ENCODE peak calls at places on chromosomes 5 and 9, in nine cellular contexts. One of them, this sample, is unnamed.

GRCh38 chr9:5453004-5453403 is 2.7 kb downstream of the CD274 start:
- DNase-seq in left ventricle myocardium inferior: no peak
- DNase-seq in left lung: no peak
- DNase-seq in GM12865: no peak
- DNase-seq in foreskin fibroblast: no peak
- DNase-seq in cardiac fibroblast: no peak
- DNase-seq in adrenal gland: no peak
- DNase-seq in fibroblast of mammary gland: no peak
- DNase-seq in stomach: no peak
- DNase-seq in this sample: no peak

GRCh38 chr9:134063088-134063875 is 4.5 kb downstream of the BRD3 start:
- DNase-seq in left ventricle myocardium inferior: peak; percentile 13
- DNase-seq in left lung: no peak
- DNase-seq in GM12865: no peak
- DNase-seq in foreskin fibroblast: no peak
- DNase-seq in cardiac fibroblast: no peak
- DNase-seq in adrenal gland: peak; percentile 55
- DNase-seq in fibroblast of mammary gland: no peak
- DNase-seq in stomach: peak; percentile 18
- DNase-seq in this sample: no peak

GRCh38 chr9:79325501-79325900 is 246.3 kb upstream of the TLE4 start:
- DNase-seq in left ventricle myocardium inferior: no peak
- DNase-seq in left lung: no peak
- DNase-seq in GM12865: no peak
- DNase-seq in foreskin fibroblast: no peak
- DNase-seq in cardiac fibroblast: no peak
- DNase-seq in adrenal gland: no peak
- DNase-seq in fibroblast of mammary gland: no peak
- DNase-seq in stomach: no peak
- DNase-seq in this sample: no peak

GRCh38 chr9:35179347-35180271 is 17.8 kb downstream of the UNC13B start:
- DNase-seq in left ventricle myocardium inferior: no peak
- DNase-seq in left lung: no peak
- DNase-seq in GM12865: no peak
- DNase-seq in foreskin fibroblast: no peak
- DNase-seq in cardiac fibroblast: no peak
- DNase-seq in adrenal gland: no peak
- DNase-seq in fibroblast of mammary gland: no peak
- DNase-seq in stomach: no peak
- DNase-seq in this sample: no peak

GRCh38 chr5:21145376-21145775 is 1157.4 kb upstream of the CDH18 start:
- DNase-seq in left ventricle myocardium inferior: no peak
- DNase-seq in left lung: no peak
- DNase-seq in GM12865: no peak
- DNase-seq in foreskin fibroblast: no peak
- DNase-seq in cardiac fibroblast: no peak
- DNase-seq in adrenal gland: no peak
- DNase-seq in fibroblast of mammary gland: no peak
- DNase-seq in stomach: no peak
- DNase-seq in this sample: no peak

GRCh38 chr5:6719417-6719816 is 6.2 kb downstream of the TENT4A start:
- DNase-seq in left ventricle myocardium inferior: no peak
- DNase-seq in left lung: no peak
- DNase-seq in GM12865: no peak
- DNase-seq in foreskin fibroblast: no peak
- DNase-seq in cardiac fibroblast: no peak
- DNase-seq in adrenal gland: peak; percentile 44
- DNase-seq in fibroblast of mammary gland: no peak
- DNase-seq in stomach: no peak
- DNase-seq in this sample: no peak

GRCh38 chr5:893137-893506 is 438 bp downstream of the TRIP13 start:
- DNase-seq in left ventricle myocardium inferior: no peak
- DNase-seq in left lung: no peak
- DNase-seq in GM12865: no peak
- DNase-seq in foreskin fibroblast: peak; percentile 5
- DNase-seq in cardiac fibroblast: no peak
- DNase-seq in adrenal gland: no peak
- DNase-seq in fibroblast of mammary gland: no peak
- DNase-seq in stomach: no peak
- DNase-seq in this sample: no peak

GRCh38 chr9:5714501-5715401 is 85.8 kb downstream of the RIC1 start:
- DNase-seq in left ventricle myocardium inferior: no peak
- DNase-seq in left lung: no peak
- DNase-seq in GM12865: peak; percentile 8
- DNase-seq in foreskin fibroblast: peak; percentile 48
- DNase-seq in cardiac fibroblast: peak; percentile 31
- DNase-seq in adrenal gland: no peak
- DNase-seq in fibroblast of mammary gland: peak; percentile 57
- DNase-seq in stomach: no peak
- DNase-seq in this sample: no peak

GRCh38 chr9:136761545-136761981 is 2.8 kb downstream of the LCN15 start:
- DNase-seq in left ventricle myocardium inferior: no peak
- DNase-seq in left lung: peak; percentile 58
- DNase-seq in GM12865: no peak
- DNase-seq in foreskin fibroblast: no peak
- DNase-seq in cardiac fibroblast: no peak
- DNase-seq in adrenal gland: no peak
- DNase-seq in fibroblast of mammary gland: no peak
- DNase-seq in stomach: no peak
- DNase-seq in this sample: no peak
- H3K4me3 ChIP-seq in left ventricle myocardium inferior: no peak overlapping the region
- H3K4me3 ChIP-seq in left lung: no peak overlapping the region
- H3K4me3 ChIP-seq in GM12865: no peak overlapping the region
- H3K4me3 ChIP-seq in foreskin fibroblast: no peak overlapping the region
- H3K4me3 ChIP-seq in cardiac fibroblast: no peak overlapping the region
- H3K4me3 ChIP-seq in adrenal gland: no peak overlapping the region
- H3K4me3 ChIP-seq in fibroblast of mammary gland: no peak overlapping the region
- H3K4me3 ChIP-seq in stomach: no peak overlapping the region
- H3K4me3 ChIP-seq in this sample: no peak overlapping the region

GRCh38 chr5:179530069-179530998 is 20.0 kb upstream of the RUFY1 start:
- DNase-seq in left ventricle myocardium inferior: peak; percentile 79
- DNase-seq in left lung: peak; percentile 94
- DNase-seq in GM12865: peak; percentile 62
- DNase-seq in foreskin fibroblast: peak; percentile 70
- DNase-seq in cardiac fibroblast: peak; percentile 42
- DNase-seq in adrenal gland: peak; percentile 70
- DNase-seq in fibroblast of mammary gland: peak; percentile 32
- DNase-seq in stomach: peak; percentile 62
- DNase-seq in this sample: no peak
- TF ChIP-seq CTCF in left ventricle myocardium inferior: peak; percentile 48
- TF ChIP-seq CTCF in left lung: peak; percentile 25
- TF ChIP-seq CTCF in GM12865: no peak
- TF ChIP-seq CTCF in foreskin fibroblast: peak; percentile 27
- TF ChIP-seq CTCF in cardiac fibroblast: peak; percentile 20
- TF ChIP-seq CTCF in adrenal gland: peak; percentile 20
- TF ChIP-seq CTCF in fibroblast of mammary gland: no peak
- TF ChIP-seq CTCF in stomach: no peak
- TF ChIP-seq CTCF in this sample: peak; percentile 10

DNA sequence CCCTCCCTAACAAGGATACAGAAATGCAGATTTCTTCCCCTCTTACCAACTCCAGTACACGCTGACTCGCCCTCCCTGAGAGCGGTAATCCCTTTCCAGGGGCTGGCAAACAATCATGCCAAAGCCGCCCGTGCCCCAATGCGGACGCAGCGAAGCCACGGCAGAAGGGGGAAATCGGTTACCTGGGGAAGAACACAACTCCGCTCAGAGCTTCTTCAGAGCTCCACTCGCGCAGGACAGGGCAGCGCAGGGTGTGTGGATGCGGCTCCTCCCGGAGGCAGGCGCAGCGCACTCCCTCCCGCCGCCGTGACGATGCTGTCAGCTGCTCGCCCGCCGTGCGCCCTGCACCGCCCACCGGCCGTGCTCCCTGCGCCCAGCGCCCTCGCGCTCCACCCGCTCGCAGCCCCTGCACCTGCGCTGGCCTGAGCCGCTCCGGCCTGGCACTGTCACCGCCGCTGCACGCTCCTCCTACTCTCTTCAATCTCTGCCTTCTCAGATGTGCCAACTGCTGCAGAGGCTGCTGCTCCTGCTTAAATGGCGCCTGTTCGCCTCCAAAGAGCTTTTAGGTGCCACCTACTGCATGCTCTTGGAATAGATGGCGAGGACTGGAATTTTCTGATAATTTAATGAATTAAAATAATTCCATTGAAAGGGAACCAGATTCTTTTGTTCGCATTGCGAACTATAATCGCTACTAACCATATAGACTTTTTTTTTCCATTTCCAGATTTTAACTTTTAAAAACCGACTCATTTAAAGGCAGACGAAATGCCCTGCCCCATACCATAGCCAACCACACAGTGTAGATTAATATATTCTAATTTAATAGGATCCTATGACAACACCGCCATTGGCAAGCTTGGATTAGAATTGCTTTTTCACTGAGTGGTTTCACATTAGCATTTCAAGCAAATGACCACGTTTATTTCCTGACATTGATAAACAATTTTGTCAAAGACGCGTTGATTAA is at the start of gene DIRAS2:
- DNase-seq in left ventricle myocardium inferior: peak; percentile 22
- DNase-seq in left lung: peak; percentile 88
- DNase-seq in GM12865: peak; percentile 24
- DNase-seq in foreskin fibroblast: peak; percentile 47
- DNase-seq in cardiac fibroblast: peak; percentile 59
- DNase-seq in adrenal gland: peak; percentile 89
- DNase-seq in fibroblast of mammary gland: peak; percentile 44
- DNase-seq in stomach: peak; percentile 67
- DNase-seq in this sample: no peak
- H3K4me3 ChIP-seq in left ventricle myocardium inferior: peak within 1 kb of the TSS; percentile 61
- H3K4me3 ChIP-seq in left lung: peak within 1 kb of the TSS; percentile 9
- H3K4me3 ChIP-seq in GM12865: no peak within 1 kb of the TSS
- H3K4me3 ChIP-seq in foreskin fibroblast: peak within 1 kb of the TSS; percentile 41
- H3K4me3 ChIP-seq in cardiac fibroblast: peak within 1 kb of the TSS; percentile 31
- H3K4me3 ChIP-seq in adrenal gland: no peak within 1 kb of the TSS
- H3K4me3 ChIP-seq in fibroblast of mammary gland: no peak within 1 kb of the TSS
- H3K4me3 ChIP-seq in stomach: peak within 1 kb of the TSS; percentile 46
- H3K4me3 ChIP-seq in this sample: no peak within 1 kb of the TSS

GRCh38 chr5:9207820-9208418 is 338.0 kb downstream of the SEMA5A start:
- DNase-seq in left ventricle myocardium inferior: no peak
- DNase-seq in left lung: no peak
- DNase-seq in GM12865: peak; percentile 64
- DNase-seq in foreskin fibroblast: peak; percentile 75
- DNase-seq in cardiac fibroblast: peak; percentile 74
- DNase-seq in adrenal gland: no peak
- DNase-seq in fibroblast of mammary gland: peak; percentile 76
- DNase-seq in stomach: no peak
- DNase-seq in this sample: peak; percentile 37
- TF ChIP-seq CTCF in left ventricle myocardium inferior: peak; percentile 53
- TF ChIP-seq CTCF in left lung: peak; percentile 18
- TF ChIP-seq CTCF in GM12865: peak; percentile 42
- TF ChIP-seq CTCF in foreskin fibroblast: peak; percentile 19
- TF ChIP-seq CTCF in cardiac fibroblast: peak; percentile 37
- TF ChIP-seq CTCF in adrenal gland: peak; percentile 65
- TF ChIP-seq CTCF in fibroblast of mammary gland: peak; percentile 49
- TF ChIP-seq CTCF in stomach: no peak
- TF ChIP-seq CTCF in this sample: peak; percentile 40

GRCh38 chr5:150780180-150780692 is 1.7 kb downstream of the SMIM3 start:
- DNase-seq in left ventricle myocardium inferior: peak; percentile 47
- DNase-seq in left lung: no peak
- DNase-seq in GM12865: peak; percentile 86
- DNase-seq in foreskin fibroblast: peak; percentile 89
- DNase-seq in cardiac fibroblast: no peak
- DNase-seq in adrenal gland: peak; percentile 74
- DNase-seq in fibroblast of mammary gland: peak; percentile 95
- DNase-seq in stomach: peak; percentile 31
- DNase-seq in this sample: peak; percentile 56
- H3K4me3 ChIP-seq in left ventricle myocardium inferior: peak overlapping the region; percentile 75
- H3K4me3 ChIP-seq in left lung: no peak overlapping the region
- H3K4me3 ChIP-seq in GM12865: peak overlapping the region; percentile 23
- H3K4me3 ChIP-seq in foreskin fibroblast: peak overlapping the region; percentile 88
- H3K4me3 ChIP-seq in cardiac fibroblast: peak overlapping the region; percentile 83
- H3K4me3 ChIP-seq in adrenal gland: no peak overlapping the region
- H3K4me3 ChIP-seq in fibroblast of mammary gland: peak overlapping the region; percentile 79
- H3K4me3 ChIP-seq in stomach: peak overlapping the region; percentile 71
- H3K4me3 ChIP-seq in this sample: no peak overlapping the region

GRCh38 chr9:36793277-36793676 is 220.6 kb downstream of the MELK start:
- DNase-seq in left ventricle myocardium inferior: no peak
- DNase-seq in left lung: no peak
- DNase-seq in GM12865: peak; percentile 13
- DNase-seq in foreskin fibroblast: no peak
- DNase-seq in cardiac fibroblast: no peak
- DNase-seq in adrenal gland: no peak
- DNase-seq in fibroblast of mammary gland: no peak
- DNase-seq in stomach: no peak
- DNase-seq in this sample: no peak

GRCh38 chr9:36797471-36798220 is 225.0 kb downstream of the MELK start:
- DNase-seq in left ventricle myocardium inferior: no peak
- DNase-seq in left lung: no peak
- DNase-seq in GM12865: no peak
- DNase-seq in foreskin fibroblast: no peak
- DNase-seq in cardiac fibroblast: no peak
- DNase-seq in adrenal gland: peak; percentile 33
- DNase-seq in fibroblast of mammary gland: no peak
- DNase-seq in stomach: no peak
- DNase-seq in this sample: no peak

GRCh38 chr9:36802171-36802920 is 229.7 kb downstream of the MELK start:
- DNase-seq in left ventricle myocardium inferior: no peak
- DNase-seq in left lung: no peak
- DNase-seq in GM12865: no peak
- DNase-seq in foreskin fibroblast: peak; percentile 85
- DNase-seq in cardiac fibroblast: peak; percentile 20
- DNase-seq in adrenal gland: no peak
- DNase-seq in fibroblast of mammary gland: peak; percentile 30
- DNase-seq in stomach: no peak
- DNase-seq in this sample: no peak

GRCh38 chr9:36796671-36797419 is 224.2 kb downstream of the MELK start:
- DNase-seq in left ventricle myocardium inferior: no peak
- DNase-seq in left lung: no peak
- DNase-seq in GM12865: no peak
- DNase-seq in foreskin fibroblast: no peak
- DNase-seq in cardiac fibroblast: no peak
- DNase-seq in adrenal gland: peak; percentile 13
- DNase-seq in fibroblast of mammary gland: no peak
- DNase-seq in stomach: no peak
- DNase-seq in this sample: no peak

DNA sequence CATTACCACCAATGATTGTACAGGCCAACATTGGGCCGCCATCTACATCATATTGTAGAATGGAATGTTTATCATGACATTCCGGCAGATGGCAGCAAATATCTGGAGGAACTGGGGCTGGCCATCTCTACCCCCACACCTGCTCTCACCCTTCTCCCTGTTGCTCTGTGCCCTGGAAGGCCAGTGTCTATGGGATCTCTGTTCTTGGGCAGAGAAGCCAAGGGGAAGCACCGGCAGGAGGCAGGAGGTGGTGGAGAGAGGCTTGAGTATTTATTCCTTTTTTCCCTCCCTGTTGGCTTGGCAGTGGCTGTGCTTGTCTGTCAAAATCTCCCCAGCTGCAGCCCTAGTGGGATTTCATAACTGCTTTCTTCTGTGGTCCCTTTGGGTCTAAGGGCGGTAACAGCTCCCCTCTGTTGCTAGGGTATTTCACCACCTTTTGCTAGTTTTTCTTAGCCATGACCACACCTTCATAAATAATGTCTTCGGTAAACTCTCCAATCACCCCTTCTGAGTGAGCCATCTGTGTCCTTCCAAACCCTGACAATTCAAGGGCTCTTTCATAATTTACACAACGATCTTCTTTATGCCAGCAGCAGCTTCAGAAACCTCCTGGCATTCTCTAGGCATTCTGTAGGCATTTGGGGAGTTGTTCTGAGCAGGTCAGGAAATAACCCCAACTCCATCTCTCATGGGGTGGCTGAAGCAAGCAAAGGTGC is 225.8 kb downstream of the MELK start:
- DNase-seq in left ventricle myocardium inferior: no peak
- DNase-seq in left lung: no peak
- DNase-seq in GM12865: peak; percentile 62
- DNase-seq in foreskin fibroblast: no peak
- DNase-seq in cardiac fibroblast: no peak
- DNase-seq in adrenal gland: peak; percentile 10
- DNase-seq in fibroblast of mammary gland: no peak
- DNase-seq in stomach: no peak
- DNase-seq in this sample: no peak
- TF ChIP-seq CTCF in left ventricle myocardium inferior: no peak
- TF ChIP-seq CTCF in left lung: no peak
- TF ChIP-seq CTCF in GM12865: peak; percentile 43
- TF ChIP-seq CTCF in foreskin fibroblast: no peak
- TF ChIP-seq CTCF in cardiac fibroblast: no peak
- TF ChIP-seq CTCF in adrenal gland: no peak
- TF ChIP-seq CTCF in fibroblast of mammary gland: no peak
- TF ChIP-seq CTCF in stomach: no peak
- TF ChIP-seq CTCF in this sample: no peak